ENCODE peak calls at places on chromosomes 6 and 20, in six cellular contexts. P is Caco-2, Z is progenitor cell of endocrine pancreas, N is uterus, I is prostate gland, J is GM06990. D is an unnamed sample.

GRCh38 chr20:61579908-61580307 is 327.8 kb downstream of the CDH4 start:
- DNase-seq in P (no peak), Z (no peak), N (no peak), I (no peak), J (no peak), D (no peak)

GRCh38 chr6:170279977-170280688 is 10.7 kb downstream of the DLL1 start:
- DNase-seq in P (peak), Z (no peak), N (peak), I (no peak), J (peak), D (peak)

GRCh38 chr6:111427341-111428116 is 55.5 kb downstream of the REV3L start:
- DNase-seq in P (no peak), Z (no peak), N (no peak), I (peak), J (no peak), D (peak)

GRCh38 chr20:52494244-52494643 is 302.7 kb upstream of the ZFP64 start:
- DNase-seq in P (no peak), Z (no peak), N (peak), I (no peak), J (no peak), D (no peak)

GRCh38 chr6:42960243-42961019 is at the start of gene GNMT:
- DNase-seq in P (peak), Z (peak), N (peak), I (peak), J (no peak), D (peak)

GRCh38 chr6:14270925-14271791 is 153.6 kb downstream of the CD83 start:
- DNase-seq in P (no peak), Z (no peak), N (no peak), I (no peak), J (no peak), D (no peak)

GRCh38 chr20:61557603-61558002 is 305.5 kb downstream of the CDH4 start:
- DNase-seq in P (no peak), Z (no peak), N (no peak), I (no peak), J (no peak), D (no peak)

GRCh38 chr20:44552039-44552438 is 30.2 kb upstream of the SERINC3 start:
- DNase-seq in P (no peak), Z (no peak), N (no peak), I (no peak), J (no peak), D (no peak)

GRCh38 chr6:15441215-15441868 is 195.5 kb downstream of the JARID2 start:
- DNase-seq in P (peak), Z (no peak), N (peak), I (no peak), J (no peak), D (peak)

GRCh38 chr20:33568378-33569289 is 78.7 kb downstream of the CBFA2T2 start:
- DNase-seq in P (no peak), Z (peak), N (no peak), I (no peak), J (peak), D (peak)

GRCh38 chr6:36615018-36615761 is 21.0 kb downstream of the SRSF3 start:
- DNase-seq in P (peak), Z (no peak), N (peak), I (no peak), J (no peak), D (peak)

GRCh38 chr6:75458895-75459294 is 34.7 kb downstream of the FILIP1 start:
- DNase-seq in P (no peak), Z (no peak), N (no peak), I (no peak), J (no peak), D (no peak)

GRCh38 chr6:134381926-134382325 is 64.0 kb upstream of the SGK1 start:
- DNase-seq in P (no peak), Z (no peak), N (no peak), I (no peak), J (no peak), D (no peak)

GRCh38 chr6:3500262-3501001 is 43.6 kb upstream of the SLC22A23 start:
- DNase-seq in P (no peak), Z (no peak), N (no peak), I (peak), J (no peak), D (no peak)

GRCh38 chr20:24959591-24960301 is 10.7 kb downstream of the CST7 start:
- DNase-seq in P (no peak), Z (no peak), N (no peak), I (no peak), J (no peak), D (no peak)

GRCh38 chr6:140850438-140850837 is 1282.3 kb upstream of the GJE1 start:
- DNase-seq in P (no peak), Z (no peak), N (no peak), I (no peak), J (no peak), D (no peak)

GRCh38 chr6:101397199-101397598 is 3.7 kb downstream of the GRIK2 start:
- DNase-seq in P (no peak), Z (no peak), N (no peak), I (no peak), J (no peak), D (no peak)

GRCh38 chr6:116763871-116764270 is 1.6 kb downstream of the FAM162B start:
- DNase-seq in P (no peak), Z (no peak), N (no peak), I (no peak), J (no peak), D (no peak)

GRCh38 chr20:46765506-46765905 is 56.1 kb downstream of the SLC2A10 start:
- DNase-seq in P (no peak), Z (no peak), N (no peak), I (no peak), J (no peak), D (no peak)

GRCh38 chr20:29878281-29878741 is 1379.2 kb upstream of the DEFB115 start:
- DNase-seq in P (no peak), Z (no peak), N (no peak), I (no peak), J (peak), D (peak)

GRCh38 chr6:138586638-138587037 is 87.3 kb upstream of the NHSL1 start:
- DNase-seq in P (no peak), Z (no peak), N (no peak), I (no peak), J (no peak), D (no peak)

GRCh38 chr6:5132741-5133140 is 47.6 kb downstream of the PPP1R3G start:
- DNase-seq in P (no peak), Z (no peak), N (peak), I (no peak), J (peak), D (peak)

GRCh38 chr6:15924893-15925292 is 204.0 kb upstream of the MYLIP start:
- DNase-seq in P (no peak), Z (no peak), N (no peak), I (no peak), J (no peak), D (no peak)

GRCh38 chr20:45312241-45312640 is 4.1 kb upstream of the MATN4 start:
- DNase-seq in P (no peak), Z (no peak), N (no peak), I (no peak), J (no peak), D (no peak)

GRCh38 chr6:86581833-86582232 is 355.5 kb upstream of the HTR1E start:
- DNase-seq in P (no peak), Z (no peak), N (no peak), I (no peak), J (no peak), D (no peak)

GRCh38 chr20:47373206-47373722 is 16.8 kb upstream of the ZMYND8 start:
- DNase-seq in P (no peak), Z (no peak), N (no peak), I (no peak), J (no peak), D (no peak)

GRCh38 chr6:42771741-42772100 is 10.1 kb upstream of the BICRAL start:
- DNase-seq in P (no peak), Z (no peak), N (no peak), I (no peak), J (no peak), D (no peak)

GRCh38 chr6:7919871-7920270 is 9.3 kb upstream of the TXNDC5 start:
- DNase-seq in P (no peak), Z (no peak), N (peak), I (no peak), J (no peak), D (no peak)

GRCh38 chr20:56788041-56788670 is 159.1 kb downstream of the TFAP2C start:
- DNase-seq in P (peak), Z (no peak), N (no peak), I (no peak), J (no peak), D (no peak)

GRCh38 chr6:12578751-12579150 is 137.8 kb upstream of the PHACTR1 start:
- DNase-seq in P (no peak), Z (no peak), N (no peak), I (no peak), J (no peak), D (no peak)

GRCh38 chr6:21219856-21220255 is 373.7 kb upstream of the SOX4 start:
- DNase-seq in P (peak), Z (no peak), N (no peak), I (no peak), J (no peak), D (no peak)

GRCh38 chr20:44600758-44601562 is 18.6 kb downstream of the PKIG start:
- DNase-seq in P (no peak), Z (no peak), N (no peak), I (no peak), J (no peak), D (no peak)

GRCh38 chr6:3356056-3356823 is 97.5 kb downstream of the PSMG4 start:
- DNase-seq in P (no peak), Z (no peak), N (peak), I (peak), J (peak), D (peak)

GRCh38 chr6:43091592-43091991 is 15.5 kb downstream of the PTK7 start:
- DNase-seq in P (no peak), Z (no peak), N (no peak), I (no peak), J (no peak), D (no peak)

GRCh38 chr6:97060254-97060653 is 135.7 kb downstream of the KLHL32 start:
- DNase-seq in P (no peak), Z (no peak), N (no peak), I (no peak), J (no peak), D (no peak)

GRCh38 chr6:21588812-21589811 is 4.4 kb upstream of the SOX4 start:
- DNase-seq in P (peak), Z (peak), N (peak), I (peak), J (peak), D (peak)

GRCh38 chr6:94736231-94736630 is 841.1 kb upstream of the MANEA start:
- DNase-seq in P (no peak), Z (no peak), N (no peak), I (no peak), J (no peak), D (no peak)

DNA sequence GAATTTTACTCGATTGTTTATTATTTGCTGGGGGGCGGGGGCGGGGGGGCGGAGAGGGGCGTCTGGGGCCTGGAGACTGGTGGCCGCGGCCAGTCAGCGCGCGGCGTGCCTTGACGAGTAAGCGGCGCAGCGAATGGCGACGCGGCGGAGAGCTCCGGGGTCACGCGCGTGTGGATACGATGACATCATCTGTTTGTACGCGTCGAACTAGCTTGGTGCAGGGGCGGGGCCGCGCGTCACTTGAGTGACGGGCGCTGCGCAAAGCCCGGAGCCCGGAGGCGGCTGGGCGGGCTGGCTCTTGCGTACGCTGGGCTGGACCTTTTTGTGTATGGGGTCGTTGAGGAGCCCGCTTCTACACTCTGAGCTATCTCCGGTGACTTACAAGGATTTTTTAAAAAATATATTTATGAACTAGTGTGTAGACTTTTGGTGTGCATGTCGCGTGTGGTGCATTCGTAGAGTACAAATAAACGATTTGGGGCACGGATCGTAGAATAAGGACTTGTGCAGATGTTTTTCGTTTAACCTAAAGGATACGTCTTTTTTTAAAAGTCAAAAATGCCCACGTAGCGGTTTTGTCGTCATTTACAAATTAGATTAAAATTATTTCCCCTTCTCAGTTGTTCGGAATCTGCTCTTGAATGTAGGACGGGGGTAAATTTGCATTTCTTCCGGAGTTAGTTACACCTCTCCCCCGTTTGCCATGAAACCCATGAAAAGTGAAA is 2.2 kb upstream of the FOXO3 start:
- DNase-seq in P (peak), Z (peak), N (peak), I (peak), J (peak), D (peak)
- TF ChIP-seq CTCF in P (no peak), Z (no peak), N (peak), I (no peak), J (no peak), D (no peak)

DNA sequence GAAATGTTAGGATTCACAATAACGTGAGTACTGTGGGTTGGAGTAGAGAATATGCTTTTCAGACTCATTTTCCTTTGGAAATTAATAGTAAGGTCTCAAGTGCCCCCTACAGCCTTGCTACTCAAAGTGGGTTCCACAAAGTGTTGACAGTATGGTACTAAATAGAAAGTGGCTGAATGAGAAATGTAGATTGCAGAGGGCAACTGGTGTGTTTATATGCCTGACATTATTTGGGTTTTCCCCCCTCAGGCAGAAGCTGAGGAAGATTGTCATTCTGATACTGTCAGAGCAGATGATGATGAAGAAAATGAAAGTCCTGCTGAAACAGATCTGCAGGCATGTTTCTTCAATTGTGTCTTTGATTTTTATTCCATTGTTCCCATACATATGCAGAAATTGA is 5.6 kb downstream of the FBXO9 start:
- DNase-seq in P (no peak), Z (no peak), N (no peak), I (no peak), J (peak), D (peak)
- TF ChIP-seq CTCF in P (no peak), Z (no peak), N (no peak), I (no peak), J (peak), D (no peak)

GRCh38 chr6:47772993-47773392 is 8.8 kb upstream of the OPN5 start:
- DNase-seq in P (no peak), Z (no peak), N (no peak), I (no peak), J (no peak), D (no peak)
- TF ChIP-seq CTCF in P (no peak), Z (no peak), N (no peak), I (no peak), J (no peak), D (no peak)

DNA sequence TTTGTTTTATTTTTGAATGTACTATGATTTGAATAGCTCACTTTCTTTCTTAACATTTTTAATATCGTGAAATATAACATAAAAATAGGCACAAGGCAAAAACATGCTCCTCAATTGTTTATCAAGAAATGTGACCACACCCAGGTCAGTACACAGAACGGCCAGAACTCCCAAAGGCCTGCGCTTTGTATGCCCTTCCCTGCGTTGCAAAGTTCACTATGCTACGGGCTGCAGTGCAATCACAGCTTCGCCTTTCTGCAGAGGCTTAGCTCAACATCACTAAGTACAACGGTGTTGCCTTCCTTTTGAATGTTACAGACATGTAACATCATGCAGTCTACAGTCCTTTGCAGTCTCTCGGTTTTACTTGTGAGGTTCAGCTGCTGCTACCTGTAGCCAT is 333.4 kb downstream of the THBS2 start:
- DNase-seq in P (no peak), Z (no peak), N (no peak), I (no peak), J (no peak), D (no peak)
- TF ChIP-seq CTCF in P (no peak), Z (no peak), N (no peak), I (no peak), J (no peak), D (no peak)

DNA sequence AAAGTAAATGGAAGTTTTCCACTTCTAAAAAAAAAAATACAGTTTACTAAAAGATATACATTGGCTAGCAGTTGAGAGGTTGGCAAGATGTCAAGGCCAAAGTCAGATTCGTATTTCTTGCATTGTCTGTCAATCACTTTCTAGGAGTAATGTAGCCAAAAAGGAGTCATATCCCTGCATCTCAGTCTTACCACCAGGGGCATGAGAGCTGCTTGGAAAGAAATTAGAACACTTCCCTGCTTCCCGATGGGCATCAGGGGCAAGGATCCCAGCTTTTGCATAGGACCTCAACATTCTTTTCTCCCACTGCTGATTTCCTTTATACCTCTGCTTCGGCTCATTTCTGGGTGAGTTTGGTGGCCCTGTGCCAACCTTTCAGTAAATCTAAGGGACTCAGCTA is 581.0 kb upstream of the MAP3K7 start:
- DNase-seq in P (no peak), Z (no peak), N (no peak), I (no peak), J (no peak), D (no peak)
- TF ChIP-seq CTCF in P (peak), Z (peak), N (no peak), I (no peak), J (no peak), D (no peak)